ENCODE peak calls at places on chromosomes 16 and 17, in four cellular contexts. L, M, Z and P are unnamed samples.

GRCh38 chr16:70608516-70608915 is 37.8 kb upstream of the IL34 start:
- DNase-seq in L (no peak), Z (peak; percentile 48), M (no peak), P (no peak)

GRCh38 chr17:35171834-35172233 is 22.4 kb downstream of the SLC35G3 start:
- DNase-seq in Z (no peak), M (peak; percentile 7), L (no peak), P (no peak)

GRCh38 chr16:15723808-15724207 is 73.8 kb downstream of the NDE1 start:
- DNase-seq in L (no peak), Z (no peak), M (no peak), P (no peak)

GRCh38 chr16:58114827-58115825 is 14.1 kb downstream of the CFAP20 start:
- DNase-seq in M (no peak), Z (no peak), L (peak; percentile 17), P (no peak)

GRCh38 chr16:73056383-73056782 is 8.5 kb upstream of the ZFHX3 start:
- DNase-seq in M (no peak), Z (no peak), L (no peak), P (no peak)

GRCh38 chr17:4426499-4427208 is 7.1 kb upstream of the SPNS3 start:
- DNase-seq in L (no peak), M (no peak), Z (no peak), P (no peak)

GRCh38 chr16:88650749-88651275 is at the start of gene CYBA:
- DNase-seq in M (peak; percentile 79), L (peak; percentile 25), Z (peak; percentile 81), P (no peak)

GRCh38 chr16:88353232-88353631 is 29.5 kb upstream of the ZNF469 start:
- DNase-seq in Z (no peak), L (no peak), M (no peak), P (no peak)

GRCh38 chr17:79732804-79733691 is 2.3 kb downstream of the ENPP7 start:
- DNase-seq in M (peak; percentile 93), Z (no peak), L (no peak), P (no peak)

GRCh38 chr17:19398301-19399181 is 11.6 kb upstream of the MFAP4 start:
- DNase-seq in Z (peak; percentile 81), L (peak; percentile 22), M (peak; percentile 50), P (peak; percentile 80)

GRCh38 chr17:60610481-60610880 is 10.5 kb downstream of the PPM1D start:
- DNase-seq in M (no peak), L (no peak), Z (no peak), P (no peak)

GRCh38 chr17:28043296-28043695 is 819 bp downstream of the NLK start:
- DNase-seq in Z (no peak), M (no peak), L (peak; percentile 48), P (no peak)

GRCh38 chr17:67056746-67057490 is 12.6 kb downstream of the CACNG1 start:
- DNase-seq in Z (no peak), M (no peak), L (no peak), P (no peak)

GRCh38 chr16:54936086-54936978 is 5.7 kb downstream of the IRX5 start:
- DNase-seq in L (peak; percentile 56), M (no peak), Z (no peak), P (no peak)

GRCh38 chr17:7497228-7497627 is 13.1 kb downstream of the POLR2A start:
- DNase-seq in L (no peak), M (no peak), Z (no peak), P (no peak)

GRCh38 chr17:76753061-76753961 is 15.4 kb downstream of the MFSD11 start:
- DNase-seq in M (peak; percentile 2), Z (no peak), L (no peak), P (no peak)

GRCh38 chr16:30615358-30616076 is 5.3 kb upstream of the ZNF689 start:
- DNase-seq in Z (peak; percentile 72), M (peak; percentile 63), L (peak; percentile 56), P (no peak)

GRCh38 chr17:14297161-14297851 is 3.6 kb upstream of the HS3ST3B1 start:
- DNase-seq in M (no peak), L (peak; percentile 51), Z (no peak), P (no peak)

GRCh38 chr16:934178-934577 is 36.6 kb downstream of the LMF1 start:
- DNase-seq in Z (no peak), L (no peak), M (no peak), P (no peak)

GRCh38 chr17:3019761-3020160 is 43.6 kb downstream of the OR1D5 start:
- DNase-seq in Z (no peak), M (no peak), L (no peak), P (no peak)

GRCh38 chr16:54511181-54511731 is 224.7 kb upstream of the IRX3 start:
- DNase-seq in L (no peak), Z (no peak), M (no peak), P (no peak)